ENCODE peak calls at places on chromosomes 11 and 22, in eight cellular contexts. Y, W, V, H, Q, I, L and T are unnamed samples.

GRCh38 chr22:48947636-48948035 is 880.0 kb downstream of the BRD1 start:
- DNase-seq in Y (no peak), I (no peak), Q (no peak), L (no peak), V (no peak), H (no peak), W (no peak), T (no peak)

GRCh38 chr11:92136792-92137191 is 87.8 kb upstream of the FAT3 start:
- DNase-seq in I (no peak), Q (no peak), Y (no peak), L (peak), W (no peak), H (no peak), V (peak), T (peak)

GRCh38 chr11:128551641-128552335 is 35.6 kb downstream of the ETS1 start:
- DNase-seq in I (no peak), W (no peak), H (no peak), Y (no peak), V (no peak), Q (no peak), L (no peak), T (no peak)

GRCh38 chr11:34649597-34649996 is 28.7 kb downstream of the EHF start:
- DNase-seq in W (no peak), Q (no peak), H (no peak), V (no peak), Y (no peak), I (no peak), L (no peak), T (no peak)

GRCh38 chr11:27296406-27296994 is 66.5 kb downstream of the CCDC34 start:
- DNase-seq in Y (no peak), V (peak), H (peak), L (peak), Q (no peak), I (no peak), W (peak), T (no peak)

GRCh38 chr11:77047007-77047927 is 13.1 kb downstream of the B3GNT6 start:
- DNase-seq in L (peak), V (peak), Q (peak), H (peak), Y (peak), W (peak), I (peak), T (peak)

GRCh38 chr11:109697140-109697843 is 275.3 kb downstream of the C11orf87 start:
- DNase-seq in I (no peak), L (peak), Q (no peak), Y (peak), V (peak), H (peak), W (peak), T (peak)

GRCh38 chr11:122981388-122982264 is at the start of gene BSX:
- DNase-seq in Q (peak), I (peak), Y (peak), W (no peak), L (peak), V (peak), H (peak), T (peak)

GRCh38 chr11:64237484-64237951 is 3.1 kb downstream of the VEGFB start:
- DNase-seq in W (no peak), V (no peak), L (no peak), I (peak), Q (peak), H (no peak), Y (no peak), T (no peak)

GRCh38 chr11:84465040-84465439 is 1162.1 kb downstream of the DLG2 start:
- DNase-seq in H (no peak), Y (no peak), V (no peak), L (no peak), Q (peak), W (no peak), I (no peak), T (no peak)

GRCh38 chr11:897226-898159 is 13.1 kb downstream of the CHID1 start:
- DNase-seq in Y (no peak), V (no peak), Q (no peak), I (no peak), H (no peak), L (no peak), W (no peak), T (no peak)

GRCh38 chr22:42442746-42443145 is 10.5 kb upstream of the NFAM1 start:
- DNase-seq in H (no peak), Q (no peak), L (no peak), I (no peak), Y (no peak), W (no peak), V (no peak), T (no peak)

GRCh38 chr11:86910592-86910991 is 44.6 kb downstream of the FZD4 start:
- DNase-seq in W (no peak), Y (no peak), L (no peak), I (no peak), H (no peak), Q (no peak), V (peak), T (no peak)

GRCh38 chr11:66996609-66997273 is 21.6 kb downstream of the C11orf86 start:
- DNase-seq in Q (no peak), W (no peak), Y (no peak), L (no peak), I (no peak), H (peak), V (peak), T (no peak)

GRCh38 chr11:14242198-14242597 is 116.8 kb downstream of the RRAS2 start:
- DNase-seq in Y (no peak), Q (peak), V (no peak), I (no peak), H (no peak), L (no peak), W (no peak), T (no peak)

GRCh38 chr22:41085842-41086241 is 6.5 kb upstream of the EP300 start:
- DNase-seq in Q (no peak), H (no peak), I (no peak), V (no peak), L (no peak), W (no peak), Y (no peak), T (no peak)

GRCh38 chr11:10413268-10413667 is 41.8 kb upstream of the AMPD3 start:
- DNase-seq in Q (no peak), H (peak), I (no peak), Y (peak), L (peak), V (peak), W (no peak), T (no peak)

GRCh38 chr11:88603499-88603898 is 266.0 kb upstream of the CTSC start:
- DNase-seq in Q (no peak), V (no peak), Y (no peak), W (no peak), H (peak), I (no peak), L (no peak), T (no peak)

GRCh38 chr11:89613916-89614315 is 96.2 kb upstream of the TRIM77 start:
- DNase-seq in W (no peak), H (no peak), V (no peak), L (no peak), I (no peak), Y (no peak), Q (no peak), T (no peak)

GRCh38 chr22:26529345-26529744 is 17.1 kb upstream of the TFIP11 start:
- DNase-seq in W (no peak), Q (peak), I (peak), Y (no peak), V (peak), H (peak), L (peak), T (no peak)